ENCODE peak calls at places on chromosomes 7 and 10, in eight cellular contexts. H is uterus, Z is Peyer's patch, W is IMR-90, M is HCT116, T is right lobe of liver, B is heart left ventricle, G is body of pancreas. Q is an unnamed sample.

GRCh38 chr7:100865971-100866720 is 1.0 kb upstream of the TRIP6 start:
- DNase-seq in T (no peak), H (peak), Z (peak), B (peak), G (peak), M (peak), W (no peak), Q (peak)

GRCh38 chr10:104328916-104329710 is 9.2 kb downstream of the ITPRIP start:
- DNase-seq in G (peak), B (peak), W (peak), Z (peak), T (no peak), M (peak), H (peak), Q (peak)

GRCh38 chr7:45347804-45348203 is 190.2 kb downstream of the RAMP3 start:
- DNase-seq in M (no peak), B (no peak), T (no peak), Z (no peak), W (peak), G (no peak), H (no peak), Q (no peak)

GRCh38 chr10:85995791-85996190 is 370.8 kb downstream of the GRID1 start:
- DNase-seq in W (peak), B (no peak), Z (no peak), M (peak), T (no peak), H (no peak), G (peak), Q (peak)

GRCh38 chr10:69961168-69961863 is 91.3 kb upstream of the MACROH2A2 start:
- DNase-seq in Z (peak), H (no peak), B (no peak), M (no peak), T (no peak), W (no peak), G (no peak), Q (peak)

GRCh38 chr7:44279731-44280505 is 45.5 kb downstream of the CAMK2B start:
- DNase-seq in W (no peak), T (peak), G (peak), Z (peak), H (peak), M (no peak), B (no peak), Q (peak)

GRCh38 chr7:82323806-82324205 is 119.8 kb downstream of the CACNA2D1 start:
- DNase-seq in G (no peak), Z (no peak), B (no peak), T (no peak), H (no peak), W (peak), M (no peak), Q (no peak)

GRCh38 chr7:24702674-24703235 is 54.5 kb downstream of the GSDME start:
- DNase-seq in T (no peak), M (no peak), B (no peak), G (no peak), W (peak), H (no peak), Z (no peak), Q (peak)

GRCh38 chr10:78656815-78657621 is 411.7 kb upstream of the ZMIZ1 start:
- DNase-seq in Z (no peak), H (peak), G (no peak), B (no peak), W (no peak), M (no peak), T (no peak), Q (peak)

GRCh38 chr7:131518626-131519025 is 37.8 kb downstream of the PODXL start:
- DNase-seq in B (no peak), H (no peak), G (peak), W (no peak), Z (peak), M (no peak), T (no peak), Q (no peak)

GRCh38 chr10:5946786-5947185 is 30.6 kb downstream of the IL15RA start:
- DNase-seq in M (no peak), Z (no peak), H (no peak), T (no peak), B (no peak), G (no peak), W (no peak), Q (no peak)

GRCh38 chr10:5947471-5948207 is 29.7 kb downstream of the IL15RA start:
- DNase-seq in H (no peak), T (no peak), W (no peak), Z (no peak), B (no peak), M (no peak), G (no peak), Q (no peak)

GRCh38 chr10:5944389-5945202 is 32.7 kb downstream of the IL15RA start:
- DNase-seq in W (peak), Z (peak), H (peak), G (peak), T (no peak), M (peak), B (peak), Q (peak)

GRCh38 chr10:5945203-5945534 is 32.2 kb downstream of the IL15RA start:
- DNase-seq in M (no peak), W (no peak), T (no peak), B (no peak), G (no peak), Z (no peak), H (peak), Q (no peak)

DNA sequence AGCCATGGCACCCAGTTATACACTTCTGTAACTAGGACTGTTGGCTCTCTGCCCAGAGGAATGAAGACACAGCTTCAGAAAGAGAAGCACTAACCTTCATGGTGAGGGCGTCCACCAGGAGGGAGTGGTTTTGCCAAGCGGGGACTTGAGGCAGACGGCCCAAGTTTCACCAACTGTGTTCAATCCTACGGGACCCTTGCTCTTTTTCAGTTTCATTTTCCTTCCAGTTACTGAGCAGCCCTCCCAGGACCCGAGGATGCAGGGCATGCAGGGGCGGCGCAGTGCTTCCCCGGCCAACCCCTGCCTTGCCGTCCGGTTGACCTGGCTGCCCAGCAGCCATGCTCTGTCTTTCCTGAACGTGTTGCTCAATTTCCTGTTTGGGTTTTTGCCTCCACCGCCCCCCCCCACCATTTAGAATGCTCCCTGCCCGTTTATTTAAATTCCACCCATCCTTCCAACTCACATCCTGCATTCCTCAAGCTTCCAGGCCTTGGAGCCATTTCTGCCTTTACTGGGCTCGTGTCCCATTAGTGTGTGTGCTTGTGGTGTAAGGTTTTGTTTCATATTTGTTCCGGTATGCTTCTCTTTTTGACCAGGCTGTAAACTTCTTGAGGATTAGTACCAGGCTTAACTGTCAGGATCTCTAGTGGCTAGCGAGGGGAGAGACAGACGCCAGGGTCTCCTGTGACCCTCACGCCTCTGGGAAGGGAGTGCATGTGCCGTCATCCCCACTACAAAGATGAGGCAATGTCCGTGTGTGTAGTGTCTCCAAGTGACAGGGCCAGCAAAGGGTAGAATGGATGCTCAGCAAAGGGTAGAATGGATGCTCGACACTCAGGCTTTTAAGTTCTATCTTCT is 31.6 kb downstream of the IL15RA start:
- DNase-seq in Z (peak), T (peak), B (peak), H (peak), G (peak), M (no peak), W (peak), Q (peak)
- TF ChIP-seq CTCF in Z (no peak), T (no peak), B (no peak), H (no peak), G (no peak), M (no peak), W (no peak), Q (no peak)

DNA sequence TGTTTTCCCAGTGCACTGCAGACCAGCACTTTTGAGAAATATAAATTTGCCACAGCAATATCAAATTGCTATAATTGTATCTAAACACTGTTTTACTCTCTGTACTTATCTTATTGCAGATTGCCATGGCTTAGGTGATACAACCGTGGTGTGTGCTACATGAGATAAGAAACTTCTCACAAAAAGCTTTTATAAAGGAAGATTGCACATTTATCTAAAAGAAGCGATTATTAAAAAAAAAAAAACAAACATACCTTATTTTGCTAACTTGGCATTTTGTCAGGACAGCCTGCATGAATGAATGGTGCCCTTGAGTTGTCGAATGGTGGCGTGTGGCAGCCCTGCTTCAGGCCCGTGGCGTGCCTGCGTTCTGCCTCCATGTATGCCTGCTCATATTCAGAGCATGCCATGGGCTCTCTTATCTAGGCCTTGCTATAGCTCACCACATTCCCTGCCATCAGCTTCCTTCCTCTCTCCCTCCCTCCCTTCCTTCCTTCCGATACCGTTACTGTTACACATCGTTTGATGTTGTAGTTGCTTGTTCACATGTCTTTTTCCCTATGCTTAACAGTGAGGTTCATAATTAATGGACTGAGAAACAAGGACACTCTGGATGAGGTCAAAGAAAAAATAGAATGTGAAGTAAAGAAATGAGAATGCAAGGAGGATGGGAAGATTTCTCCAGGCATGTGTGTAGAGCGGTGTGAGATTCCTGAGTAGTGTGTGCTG is 34.9 kb downstream of the PRKAR2B start:
- DNase-seq in G (no peak), H (no peak), Z (no peak), T (no peak), M (no peak), W (no peak), B (no peak), Q (no peak)
- TF ChIP-seq POLR2A in G (no peak), H (no peak), Z (no peak), T (no peak), M (no peak), W (no peak), B (no peak), Q (no peak)

GRCh38 chr7:106098889-106099288 is 13.2 kb downstream of the SYPL1 start:
- DNase-seq in B (no peak), W (no peak), H (no peak), M (no peak), G (no peak), T (no peak), Z (no peak), Q (no peak)

GRCh38 chr7:106095634-106096033 is 16.5 kb downstream of the SYPL1 start:
- DNase-seq in M (no peak), Z (no peak), G (no peak), B (no peak), W (no peak), H (no peak), T (no peak), Q (no peak)

GRCh38 chr7:106099539-106099938 is 12.6 kb downstream of the SYPL1 start:
- DNase-seq in B (no peak), Z (no peak), H (no peak), T (no peak), G (no peak), W (no peak), M (no peak), Q (no peak)

GRCh38 chr7:106092204-106092603 is 19.9 kb downstream of the SYPL1 start:
- DNase-seq in W (no peak), T (no peak), Z (no peak), M (no peak), G (no peak), B (no peak), H (no peak), Q (no peak)

DNA sequence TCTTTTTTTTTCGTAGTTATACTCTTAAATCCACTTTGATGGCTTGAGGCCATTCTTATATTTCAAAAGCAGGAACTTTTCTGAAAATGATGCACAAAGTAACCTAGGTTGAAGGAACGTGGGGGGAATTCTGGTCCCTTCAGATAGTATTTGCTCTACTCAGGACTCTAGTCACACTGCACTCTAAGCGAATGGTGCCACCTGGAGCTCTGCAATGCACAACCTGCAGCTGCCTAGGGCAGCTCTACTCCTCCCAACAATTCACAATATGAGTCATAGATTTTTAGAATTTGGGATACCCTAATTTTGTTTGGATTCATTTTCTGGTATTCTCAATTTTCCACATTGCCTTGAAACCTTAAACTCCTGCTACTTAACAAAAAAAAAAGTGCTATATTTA is 17.3 kb downstream of the SYPL1 start:
- DNase-seq in G (no peak), B (no peak), W (no peak), M (no peak), H (no peak), Z (peak), T (no peak), Q (no peak)
- TF ChIP-seq CTCF in G (no peak), B (no peak), W (no peak), M (no peak), H (no peak), Z (no peak), T (no peak), Q (no peak)

GRCh38 chr10:13632879-13633437 is 46.2 kb downstream of the PRPF18 start:
- DNase-seq in G (no peak), H (no peak), Z (no peak), W (no peak), M (no peak), T (no peak), B (peak), Q (no peak)
- TF ChIP-seq POLR2A in G (no peak), H (no peak), Z (no peak), W (no peak), M (no peak), T (no peak), B (no peak), Q (no peak)

GRCh38 chr7:7653568-7654187 is 13.1 kb downstream of the UMAD1 start:
- DNase-seq in G (no peak), H (no peak), T (no peak), W (no peak), Z (no peak), B (no peak), M (peak), Q (no peak)
- TF ChIP-seq CTCF in G (peak), H (peak), T (peak), W (peak), Z (peak), B (no peak), M (peak), Q (no peak)

DNA sequence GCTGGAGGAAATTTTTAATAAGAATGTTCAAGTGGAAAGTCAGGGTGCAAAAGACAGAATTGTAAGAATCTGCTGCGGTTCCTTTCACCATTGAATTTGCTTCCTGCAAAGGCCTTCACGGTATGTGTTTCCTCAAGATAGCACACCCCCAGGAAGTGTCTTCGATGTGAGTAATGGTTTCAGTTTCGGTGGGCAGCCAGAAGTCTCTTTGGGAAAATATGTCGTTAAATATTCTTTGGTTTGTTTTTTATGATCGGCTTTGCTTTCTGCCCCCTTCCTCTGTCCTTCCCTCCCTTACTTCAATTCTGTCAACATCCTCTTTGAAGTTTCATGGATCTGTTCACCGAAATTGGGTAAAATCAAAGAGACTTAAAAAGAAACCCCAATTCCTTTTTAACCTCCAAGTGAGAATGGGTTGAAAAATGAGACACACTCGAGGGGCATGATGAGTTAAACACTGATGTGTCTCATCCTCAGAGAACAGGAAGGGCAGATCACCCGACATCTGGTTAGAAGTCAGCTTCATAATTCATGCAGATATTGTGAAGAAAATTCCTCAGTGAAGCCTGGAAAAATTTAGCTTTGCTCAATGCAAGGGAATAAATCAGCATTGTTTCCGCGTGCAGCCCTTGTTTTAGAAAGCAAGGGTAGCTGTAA is 170.8 kb upstream of the HABP2 start:
- DNase-seq in B (peak), M (no peak), H (peak), W (peak), G (no peak), T (no peak), Z (no peak), Q (no peak)
- TF ChIP-seq POLR2A in B (no peak), M (no peak), H (no peak), W (no peak), G (no peak), T (no peak), Z (no peak), Q (no peak)

DNA sequence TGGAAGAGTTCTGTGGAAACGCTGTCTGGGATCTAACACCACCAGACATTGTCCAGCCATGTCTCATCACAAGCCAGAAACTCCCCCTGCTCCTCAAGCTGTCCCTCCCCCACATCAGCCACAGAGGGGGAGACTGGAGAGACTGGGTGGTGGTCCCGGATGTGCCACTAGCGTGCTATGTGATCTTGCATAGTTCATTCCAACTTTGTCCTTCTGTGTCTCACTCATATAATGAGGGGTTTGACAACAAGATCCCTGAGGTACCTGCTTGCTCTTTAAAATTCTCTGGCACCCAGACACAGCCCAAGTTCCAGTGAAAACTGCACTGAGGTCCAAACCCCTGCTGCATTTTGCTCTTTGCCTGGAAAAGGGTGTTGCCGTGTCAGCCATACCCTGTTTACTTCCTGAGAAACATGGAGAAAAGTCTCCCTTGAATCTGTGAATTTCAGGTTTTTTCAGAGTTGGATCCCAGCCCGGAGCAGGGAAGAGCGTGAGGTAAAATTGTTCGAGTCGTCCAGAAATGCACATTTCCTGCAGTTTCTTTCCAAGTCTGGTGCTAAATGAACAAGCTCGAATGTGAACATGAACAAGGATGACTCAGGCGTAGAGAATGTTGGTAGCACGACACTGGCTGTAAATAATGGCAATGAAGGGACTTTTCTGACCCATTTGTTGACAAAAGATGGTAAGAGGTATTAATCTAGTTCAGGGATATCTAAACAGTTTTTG is 156.6 kb downstream of the CCDC3 start:
- DNase-seq in T (no peak), W (peak), G (no peak), B (no peak), Z (no peak), M (peak), H (peak), Q (peak)
- TF ChIP-seq CTCF in T (no peak), W (no peak), G (no peak), B (no peak), Z (no peak), M (no peak), H (no peak), Q (no peak)

DNA sequence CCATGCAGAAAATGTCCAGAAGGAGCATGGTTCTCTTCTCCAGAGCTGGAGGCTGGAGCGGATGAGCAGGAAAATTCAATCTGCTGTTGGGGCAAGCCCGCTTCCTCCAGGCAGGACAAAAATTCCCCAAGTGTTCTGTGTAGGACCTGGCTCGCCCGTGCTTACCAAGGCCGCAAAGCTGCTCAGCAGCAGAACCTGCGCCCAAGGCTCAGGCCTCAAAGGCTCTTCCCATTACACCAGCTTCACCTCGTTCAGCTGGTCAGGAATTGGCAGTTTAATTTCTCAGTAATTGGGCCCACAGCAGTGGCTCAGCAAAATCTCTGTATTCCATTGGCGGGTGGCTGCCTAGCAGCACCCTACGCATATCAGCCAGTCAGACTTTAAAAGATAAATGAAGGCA is 5.7 kb downstream of the FZD9 start:
- DNase-seq in H (no peak), G (no peak), Z (no peak), M (no peak), W (no peak), B (no peak), T (no peak), Q (no peak)
- TF ChIP-seq POLR2A in H (no peak), G (no peak), Z (no peak), M (no peak), W (no peak), B (no peak), T (no peak), Q (no peak)

GRCh38 chr7:140308060-140308459 is 90.3 kb downstream of the SLC37A3 start:
- DNase-seq in W (no peak), B (no peak), T (no peak), G (no peak), H (no peak), Z (peak), M (no peak), Q (no peak)

GRCh38 chr7:140300263-140301131 is 97.8 kb downstream of the SLC37A3 start:
- DNase-seq in M (no peak), B (no peak), G (no peak), W (no peak), Z (peak), H (no peak), T (no peak), Q (no peak)

GRCh38 chr7:140304071-140304799 is 94.1 kb downstream of the SLC37A3 start:
- DNase-seq in W (peak), G (no peak), T (no peak), Z (peak), M (no peak), B (no peak), H (no peak), Q (no peak)
- TF ChIP-seq CTCF in W (peak), G (peak), T (peak), Z (peak), M (peak), B (peak), H (no peak), Q (no peak)